ENCODE peak calls at places on chromosomes 11 and 22, in six cellular contexts. V is cerebellar cortex; O is activated T-cell treated with anti-CD3 and anti-CD28 coated beads, Interleukin-2, amount 50 U/mL, for 72 hours; F is activated gamma-delta T cell treated with Interleukin-2 at 50 U/mL for 16 hours; W is HT1080; E is neuronal stem cell. M is an unnamed sample.

GRCh38 chr22:37953062-37953436 is 352 bp downstream of the C22orf23 start:
- DNase-seq in E (no peak), W (no peak), V (no peak), F (peak; percentile 8), O (no peak), M (peak; percentile 9)

GRCh38 chr11:18105086-18105801 is 638 bp downstream of the SAAL1 start:
- DNase-seq in E (no peak), V (no peak), W (no peak), O (no peak), F (no peak), M (no peak)

GRCh38 chr11:111107501-111107900 is 138.0 kb upstream of the POU2AF2 start:
- DNase-seq in F (no peak), O (no peak), E (no peak), V (no peak), W (no peak), M (no peak)

GRCh38 chr11:36231300-36231699 is 57.9 kb downstream of the COMMD9 start:
- DNase-seq in O (no peak), F (no peak), V (no peak), E (no peak), W (no peak), M (no peak)

GRCh38 chr11:12159351-12160099 is 49.1 kb downstream of the MICAL2 start:
- DNase-seq in W (peak; percentile 88), O (no peak), F (no peak), E (no peak), V (peak; percentile 62), M (no peak)

GRCh38 chr11:20095189-20095588 is 65.1 kb downstream of the DBX1 start:
- DNase-seq in O (no peak), V (no peak), F (no peak), E (no peak), W (no peak), M (no peak)

GRCh38 chr11:10730151-10730550 is 20.9 kb upstream of the CTR9 start:
- DNase-seq in E (no peak), W (no peak), F (no peak), O (no peak), V (no peak), M (no peak)

GRCh38 chr22:46956498-46957215 is 194.2 kb downstream of the TBC1D22A start:
- DNase-seq in O (no peak), E (no peak), F (no peak), W (no peak), V (no peak), M (no peak)

GRCh38 chr11:6057452-6057851 is 26.9 kb upstream of the OR56A1 start:
- DNase-seq in O (no peak), W (no peak), E (no peak), F (no peak), V (no peak), M (no peak)

GRCh38 chr11:105856954-105857353 is 165.1 kb downstream of the MSANTD4 start:
- DNase-seq in F (no peak), W (no peak), O (no peak), V (peak; percentile 62), E (no peak), M (no peak)

GRCh38 chr22:44577391-44578114 is 79.5 kb upstream of the RTL6 start:
- DNase-seq in O (no peak), W (no peak), F (no peak), V (no peak), E (no peak), M (no peak)

GRCh38 chr11:112172362-112172994 is 2.8 kb upstream of the BCO2 start:
- DNase-seq in V (no peak), E (no peak), F (no peak), O (no peak), W (peak; percentile 26), M (no peak)

GRCh38 chr11:116357769-116358544 is 414.8 kb downstream of the BUD13 start:
- DNase-seq in O (no peak), F (no peak), W (no peak), E (peak; percentile 81), V (no peak), M (no peak)

GRCh38 chr11:1449516-1450270 is 36.9 kb downstream of the MOB2 start:
- DNase-seq in W (no peak), E (no peak), O (no peak), V (no peak), F (no peak), M (no peak)

GRCh38 chr11:69655479-69656394 is 14.8 kb downstream of the CCND1 start:
- DNase-seq in E (no peak), O (no peak), W (peak; percentile 37), V (no peak), F (no peak), M (no peak)

GRCh38 chr11:1959786-1960185 is 12.7 kb downstream of the MRPL23 start:
- DNase-seq in F (no peak), W (no peak), V (no peak), O (no peak), E (no peak), M (no peak)

GRCh38 chr11:76654310-76654851 is 16.2 kb downstream of the LRRC32 start:
- DNase-seq in O (no peak), F (no peak), W (no peak), E (no peak), V (no peak), M (peak; percentile 1)

GRCh38 chr11:122791836-122792235 is 46.5 kb upstream of the CRTAM start:
- DNase-seq in E (no peak), V (no peak), F (no peak), W (peak; percentile 81), O (no peak), M (no peak)

GRCh38 chr11:120710354-120711187 is 199.0 kb downstream of the GRIK4 start:
- DNase-seq in E (peak; percentile 55), O (no peak), W (peak; percentile 91), F (no peak), V (no peak), M (no peak)

GRCh38 chr11:101862410-101863233 is 52.2 kb upstream of the CEP126 start:
- DNase-seq in E (peak; percentile 12), W (peak; percentile 54), F (no peak), V (peak; percentile 31), O (no peak), M (no peak)

GRCh38 chr11:30960387-30960992 is 374.3 kb upstream of the MPPED2 start:
- DNase-seq in W (peak; percentile 32), O (no peak), E (peak; percentile 36), F (no peak), V (peak; percentile 52), M (no peak)

GRCh38 chr11:31499576-31500178 is 9.7 kb downstream of the IMMP1L start:
- DNase-seq in F (no peak), W (no peak), E (no peak), V (no peak), O (no peak), M (no peak)

GRCh38 chr11:95788921-95789505 is 569 bp downstream of the FAM76B start:
- DNase-seq in O (peak; percentile 38), F (peak; percentile 38), E (peak; percentile 54), V (peak; percentile 47), W (peak; percentile 31), M (peak; percentile 40)

GRCh38 chr11:43358670-43359431 is at the start of gene TTC17:
- DNase-seq in W (peak; percentile 89), V (peak; percentile 94), F (peak; percentile 92), E (peak; percentile 86), O (peak; percentile 96), M (peak; percentile 94)

GRCh38 chr11:123584737-123585136 is 69.7 kb downstream of the SCN3B start:
- DNase-seq in E (no peak), V (no peak), W (no peak), F (no peak), O (no peak), M (no peak)

GRCh38 chr11:95720219-95720618 is 69.4 kb downstream of the FAM76B start:
- DNase-seq in V (no peak), F (no peak), W (no peak), E (no peak), O (no peak), M (no peak)

GRCh38 chr11:78467370-78467769 is 49.8 kb upstream of the GAB2 start:
- DNase-seq in E (no peak), F (no peak), W (no peak), O (no peak), V (no peak), M (no peak)

GRCh38 chr11:101043940-101044339 is 85.7 kb downstream of the PGR start:
- DNase-seq in E (no peak), V (no peak), W (no peak), F (no peak), O (no peak), M (no peak)

GRCh38 chr11:5605849-5606248 is 9.4 kb downstream of the TRIM6 start:
- DNase-seq in E (no peak), W (peak; percentile 54), O (no peak), F (no peak), V (no peak), M (no peak)

GRCh38 chr11:12761029-12761428 is 86.8 kb downstream of the TEAD1 start:
- DNase-seq in V (no peak), W (peak; percentile 38), F (no peak), O (no peak), E (no peak), M (no peak)

GRCh38 chr11:59426361-59427067 is at the start of gene OR5A2:
- DNase-seq in W (no peak), F (no peak), E (peak; percentile 76), O (no peak), V (no peak), M (no peak)

GRCh38 chr11:62507023-62507422 is 39.6 kb downstream of the AHNAK start:
- DNase-seq in E (no peak), V (no peak), F (no peak), W (no peak), O (no peak), M (no peak)

GRCh38 chr11:831132-831864 is 1.5 kb upstream of the CD151 start:
- DNase-seq in F (no peak), V (no peak), O (no peak), E (no peak), W (peak; percentile 89), M (no peak)

GRCh38 chr22:42300286-42301071 is 30.0 kb upstream of the TCF20 start:
- DNase-seq in F (peak; percentile 42), V (no peak), E (no peak), W (no peak), O (peak; percentile 58), M (peak; percentile 39)